ENCODE peak calls at places on chromosomes 2 and 18, in ten cellular contexts. G is K562, L is HepG2, I is suprapubic skin, U is HL-60, W is breast epithelium, M is HCT116, A is GM12892, T is spleen, D is GM12891. K is an unnamed sample.
A peak's percentile ranks its signal among the peaks of the same experiment; 100 is the strongest.

GRCh38 chr2:159856760-159857159 is 58.8 kb upstream of the CD302 start:
- DNase-seq in M (no peak), T (no peak), U (no peak), D (no peak), L (no peak), A (no peak), G (no peak), W (no peak), I (no peak), K (no peak)

GRCh38 chr2:12558519-12558918 is 158.2 kb upstream of the TRIB2 start:
- DNase-seq in D (no peak), M (no peak), L (no peak), U (no peak), A (no peak), I (no peak), G (no peak), W (no peak), T (no peak), K (no peak)

GRCh38 chr2:120491111-120491625 is 145.2 kb downstream of the INHBB start:
- DNase-seq in W (no peak), U (no peak), G (no peak), M (no peak), T (peak; percentile 41), L (no peak), A (no peak), D (no peak), I (no peak), K (no peak)

GRCh38 chr18:3814840-3815239 is 364.9 kb downstream of the TGIF1 start:
- DNase-seq in W (no peak), I (no peak), M (no peak), A (no peak), U (no peak), G (no peak), L (no peak), D (no peak), T (no peak), K (no peak)

GRCh38 chr18:56836173-56836572 is 185.0 kb downstream of the WDR7 start:
- DNase-seq in I (no peak), T (no peak), D (no peak), A (no peak), L (no peak), G (no peak), M (no peak), W (no peak), U (no peak), K (no peak)

GRCh38 chr2:64018715-64019082 is 529 bp downstream of the VPS54 start:
- DNase-seq in U (peak; percentile 29), W (peak; percentile 25), I (peak; percentile 78), A (no peak), G (no peak), D (no peak), M (no peak), T (no peak), L (no peak), K (peak; percentile 76)

GRCh38 chr2:12705230-12705629 is 11.5 kb upstream of the TRIB2 start:
- DNase-seq in D (no peak), W (no peak), G (no peak), A (no peak), L (no peak), T (no peak), M (no peak), U (no peak), I (no peak), K (no peak)

GRCh38 chr2:134246154-134246874 is 7.6 kb upstream of the MGAT5 start:
- DNase-seq in G (no peak), U (no peak), W (no peak), M (no peak), A (no peak), T (no peak), D (no peak), L (peak; percentile 26), I (no peak), K (no peak)

GRCh38 chr2:157032019-157032418 is 225.5 kb upstream of the GALNT5 start:
- DNase-seq in I (no peak), T (no peak), D (no peak), G (no peak), W (no peak), M (peak; percentile 97), U (no peak), L (peak; percentile 46), A (no peak), K (no peak)

GRCh38 chr2:5453224-5453623 is 239.0 kb upstream of the SOX11 start:
- DNase-seq in U (no peak), G (no peak), M (no peak), D (no peak), A (no peak), I (no peak), T (no peak), W (no peak), L (no peak), K (no peak)

GRCh38 chr2:4528773-4529172 is 825.4 kb downstream of the DCDC2C start:
- DNase-seq in T (no peak), G (no peak), A (no peak), M (no peak), U (peak; percentile 48), L (no peak), W (no peak), D (no peak), I (no peak), K (no peak)

GRCh38 chr2:20649586-20650375 is 1.1 kb downstream of the HS1BP3 start:
- DNase-seq in W (no peak), L (no peak), T (peak; percentile 81), A (no peak), M (no peak), I (no peak), U (no peak), D (no peak), G (no peak), K (no peak)

DNA sequence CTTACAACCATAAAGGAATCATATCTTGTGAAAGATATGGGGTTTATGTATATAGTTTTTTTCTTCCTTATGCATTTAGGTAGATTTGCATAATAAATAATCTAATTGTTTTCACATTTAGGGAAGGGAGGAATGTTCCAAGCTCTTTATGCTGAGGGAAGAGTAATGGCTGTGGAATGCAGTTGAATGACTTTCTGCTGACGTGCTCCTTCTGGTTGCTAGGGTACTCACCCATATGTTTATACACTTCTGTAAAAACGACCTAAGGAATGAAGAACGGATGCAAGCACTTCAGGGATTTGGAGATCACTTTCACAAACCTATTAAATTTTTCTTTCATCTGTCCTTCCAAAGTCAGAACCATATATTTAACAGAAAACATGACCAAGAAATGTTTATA is 29.2 kb upstream of the PPP4R1 start:
- DNase-seq in U (no peak), W (peak; percentile 63), A (no peak), D (no peak), T (no peak), G (no peak), I (no peak), M (peak; percentile 85), L (peak; percentile 75), K (no peak)
- TF ChIP-seq POLR2AphosphoS5 in U (no peak), W (no peak), A (no peak), D (no peak), T (no peak), G (no peak), I (no peak), M (no peak), L (no peak), K (no peak)

GRCh38 chr2:127173073-127173472 is 47.0 kb downstream of the CYP27C1 start:
- DNase-seq in D (no peak), L (no peak), U (no peak), G (no peak), T (no peak), I (no peak), A (no peak), M (no peak), W (no peak), K (peak; percentile 83)
- TF ChIP-seq POLR2AphosphoS5 in D (no peak), L (no peak), U (no peak), G (no peak), T (no peak), I (no peak), A (no peak), M (no peak), W (no peak), K (no peak)

GRCh38 chr2:173399229-173399628 is 44.6 kb downstream of the CDCA7 start:
- DNase-seq in T (no peak), W (no peak), U (no peak), I (no peak), L (no peak), D (no peak), G (no peak), A (no peak), M (no peak), K (no peak)

GRCh38 chr2:173395567-173396351 is 41.1 kb downstream of the CDCA7 start:
- DNase-seq in T (no peak), U (no peak), W (no peak), L (no peak), D (no peak), G (no peak), I (no peak), A (no peak), M (no peak), K (no peak)

GRCh38 chr2:173390036-173390435 is 35.4 kb downstream of the CDCA7 start:
- DNase-seq in I (no peak), A (no peak), W (no peak), G (no peak), L (peak; percentile 14), T (no peak), D (no peak), U (no peak), M (no peak), K (no peak)

GRCh38 chr2:173397539-173397938 is 42.9 kb downstream of the CDCA7 start:
- DNase-seq in G (no peak), A (no peak), D (no peak), I (no peak), W (no peak), T (no peak), M (peak; percentile 15), U (no peak), L (no peak), K (no peak)

DNA sequence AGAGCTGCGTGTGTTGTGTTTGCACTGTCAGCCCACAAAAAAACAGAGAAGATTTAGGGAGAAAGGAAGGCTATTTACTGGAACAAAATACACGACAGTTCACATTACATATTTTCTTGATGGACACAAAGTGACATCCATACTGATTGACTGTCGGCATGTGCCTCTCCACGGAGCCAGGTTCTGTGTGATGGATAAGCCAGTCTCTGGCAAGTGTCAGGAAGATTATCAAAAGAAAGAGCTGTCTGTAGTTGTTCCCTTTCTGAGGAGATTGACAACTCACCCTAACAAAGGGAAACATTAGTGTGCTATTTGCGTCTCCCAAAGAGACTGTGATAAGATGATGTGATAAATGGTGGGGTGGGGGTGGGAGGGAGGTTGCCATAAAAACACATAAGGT is 39.9 kb downstream of the CDCA7 start:
- DNase-seq in W (no peak), A (no peak), L (no peak), D (no peak), G (no peak), U (no peak), M (no peak), T (no peak), I (no peak), K (no peak)
- TF ChIP-seq POLR2AphosphoS5 in W (no peak), A (no peak), L (no peak), D (no peak), G (no peak), U (no peak), M (no peak), T (no peak), I (no peak), K (no peak)

DNA sequence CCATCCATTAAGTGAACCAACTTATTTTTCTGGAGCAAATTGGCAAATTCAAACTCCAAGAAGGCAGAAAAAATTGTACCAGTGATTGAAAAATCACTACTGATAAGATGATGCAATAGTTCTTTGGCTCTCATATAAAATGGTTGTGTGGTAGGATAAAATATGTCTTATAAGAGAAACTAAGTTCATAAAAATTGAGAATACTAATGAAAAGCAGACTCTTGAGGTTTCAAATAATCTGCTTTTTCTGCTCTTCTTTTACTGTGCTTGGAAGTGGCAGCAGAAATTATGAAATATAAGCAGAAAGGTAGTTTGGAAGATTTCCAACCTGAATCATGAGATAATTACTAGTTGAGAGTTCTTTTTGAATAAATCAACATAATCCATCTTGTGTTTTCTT is 61.9 kb downstream of the PPP1R1C start:
- DNase-seq in T (no peak), G (no peak), D (no peak), M (no peak), I (no peak), L (no peak), W (no peak), U (no peak), A (no peak), K (no peak)
- TF ChIP-seq POLR2AphosphoS5 in T (no peak), G (no peak), D (no peak), M (no peak), I (no peak), L (no peak), W (no peak), U (no peak), A (no peak), K (no peak)